ENCODE peak calls at places on chromosome X, in four cellular contexts. L is nephron progenitor cell; W is astrocyte of the hippocampus; V is stimulated activated CD8-positive, alpha-beta memory T cell treated with anti-CD3 and anti-CD28 coated beads, Interleukin-4, amount 100 ng/mL, for 24 hours. K is an unnamed sample.

GRCh38 chrX:154348114-154348531 is 26.3 kb downstream of the FLNA start:
- DNase-seq in L (no peak), V (no peak), W (no peak), K (no peak)

GRCh38 chrX:103716967-103717366 is 6.3 kb downstream of the TMEM31 start:
- DNase-seq in V (no peak), L (no peak), W (peak), K (peak)

GRCh38 chrX:84108589-84108988 is 79.4 kb downstream of the RPS6KA6 start:
- DNase-seq in W (no peak), L (no peak), V (no peak), K (no peak)

GRCh38 chrX:10884246-10884645 is 226.9 kb upstream of the HCCS start:
- DNase-seq in L (no peak), V (no peak), W (no peak), K (no peak)

GRCh38 chrX:11143931-11144678 is 33.0 kb downstream of the HCCS start:
- DNase-seq in W (peak), V (peak), L (peak), K (peak)

GRCh38 chrX:125203379-125203736 is 116.3 kb upstream of the TEX13C start:
- DNase-seq in L (peak), V (no peak), W (peak), K (no peak)

GRCh38 chrX:2262679-2263055 is 238.1 kb downstream of the DHRSX start:
- DNase-seq in W (no peak), V (no peak), L (no peak), K (no peak)

GRCh38 chrX:116009871-116010710 is 160.5 kb upstream of the AGTR2 start:
- DNase-seq in L (no peak), V (no peak), W (no peak), K (peak)

GRCh38 chrX:115940888-115941332 is 229.6 kb upstream of the AGTR2 start:
- DNase-seq in L (no peak), V (no peak), W (peak), K (peak)

GRCh38 chrX:137166591-137166990 is 132.8 kb upstream of the GPR101 start:
- DNase-seq in V (no peak), L (peak), W (no peak), K (no peak)

GRCh38 chrX:154317391-154318000 is 21.9 kb downstream of the TKTL1 start:
- DNase-seq in W (no peak), V (no peak), L (peak), K (peak)

GRCh38 chrX:137234651-137235402 is 201.0 kb upstream of the GPR101 start:
- DNase-seq in L (no peak), W (no peak), V (no peak), K (no peak)

GRCh38 chrX:32489125-32489524 is 722.2 kb downstream of the DMD start:
- DNase-seq in V (no peak), L (no peak), W (no peak), K (no peak)

GRCh38 chrX:71992711-71993110 is 82.1 kb downstream of the NHSL2 start:
- DNase-seq in V (peak), W (no peak), L (no peak), K (no peak)

GRCh38 chrX:50281253-50281652 is 76.7 kb downstream of the CCNB3 start:
- DNase-seq in L (no peak), V (no peak), W (no peak), K (no peak)

GRCh38 chrX:13091111-13091765 is 46.8 kb upstream of the FAM9C start:
- DNase-seq in W (no peak), V (no peak), L (no peak), K (no peak)

GRCh38 chrX:40086569-40087335 is 11.0 kb downstream of the BCOR start:
- DNase-seq in L (no peak), V (no peak), W (peak), K (no peak)

GRCh38 chrX:19964017-19964710 is 26.7 kb downstream of the BCLAF3 start:
- DNase-seq in V (no peak), L (no peak), W (no peak), K (no peak)

GRCh38 chrX:110806145-110806544 is 10.5 kb upstream of the CHRDL1 start:
- DNase-seq in V (no peak), W (peak), L (no peak), K (peak)

GRCh38 chrX:67585401-67585800 is 41.6 kb downstream of the AR start:
- DNase-seq in W (no peak), L (no peak), V (no peak), K (no peak)

GRCh38 chrX:153973127-153974002 is 811 bp downstream of the TMEM187 start:
- DNase-seq in V (no peak), W (no peak), L (no peak), K (peak)

GRCh38 chrX:27444093-27444908 is 18.8 kb downstream of the PPP4R3C start:
- DNase-seq in L (no peak), V (no peak), W (peak), K (peak)

GRCh38 chrX:80184854-80185253 is 170.3 kb downstream of the TBX22 start:
- DNase-seq in V (no peak), L (no peak), W (no peak), K (no peak)

GRCh38 chrX:20455001-20455400 is 188.3 kb upstream of the RPS6KA3 start:
- DNase-seq in L (no peak), V (no peak), W (no peak), K (peak)

GRCh38 chrX:36684053-36684452 is 324.1 kb upstream of the FAM47C start:
- DNase-seq in V (no peak), W (no peak), L (no peak), K (no peak)

GRCh38 chrX:20681691-20682090 is 415.0 kb upstream of the RPS6KA3 start:
- DNase-seq in L (no peak), V (no peak), W (no peak), K (no peak)

GRCh38 chrX:53374222-53374820 is 48.1 kb downstream of the SMC1A start:
- DNase-seq in W (no peak), V (no peak), L (no peak), K (no peak)

GRCh38 chrX:31074522-31074921 is 2.7 kb upstream of the FTHL17 start:
- DNase-seq in W (no peak), L (no peak), V (no peak), K (no peak)

GRCh38 chrX:47706575-47706974 is 47.6 kb upstream of the UXT start:
- DNase-seq in W (no peak), L (no peak), V (no peak), K (no peak)

GRCh38 chrX:17459596-17459995 is 84.6 kb downstream of the NHS start:
- DNase-seq in V (no peak), W (peak), L (no peak), K (peak)

GRCh38 chrX:153519569-153520285 is 2.3 kb downstream of the ATP2B3 start:
- DNase-seq in V (no peak), W (peak), L (no peak), K (peak)

GRCh38 chrX:1899841-1900240 is 285.0 kb downstream of the ASMT start:
- DNase-seq in W (no peak), L (no peak), V (no peak), K (no peak)